ENCODE peak calls at places on chromosomes 11 and 22, in four cellular contexts. G is upper lobe of left lung, P is colonic mucosa, H is brain microvascular endothelial cell. Q is an unnamed sample.

GRCh38 chr11:122032317-122032716 is 83.7 kb downstream of the BLID start:
- DNase-seq in G (no peak), P (no peak), H (no peak), Q (peak)

GRCh38 chr11:125679397-125679796 is 1.2 kb downstream of the ACRV1 start:
- DNase-seq in G (no peak), P (no peak), H (no peak), Q (peak)

GRCh38 chr11:74418509-74418895 is 20.3 kb upstream of the PGM2L1 start:
- DNase-seq in G (no peak), P (no peak), H (peak), Q (peak)

GRCh38 chr22:25139062-25139461 is 60.6 kb upstream of the CRYBB3 start:
- DNase-seq in G (no peak), P (peak), H (no peak), Q (no peak)

GRCh38 chr11:92346220-92346619 is 121.6 kb downstream of the FAT3 start:
- DNase-seq in G (no peak), P (no peak), H (no peak), Q (no peak)

GRCh38 chr11:42806191-42806590 is 505.6 kb upstream of the API5 start:
- DNase-seq in G (no peak), P (no peak), H (no peak), Q (no peak)

GRCh38 chr11:109267293-109268095 is 154.5 kb upstream of the C11orf87 start:
- DNase-seq in G (peak), P (no peak), H (no peak), Q (no peak)

GRCh38 chr11:101863361-101863760 is 51.4 kb upstream of the CEP126 start:
- DNase-seq in G (no peak), P (no peak), H (peak), Q (peak)

GRCh38 chr11:110345756-110346155 is 49.3 kb upstream of the RDX start:
- DNase-seq in G (no peak), P (no peak), H (no peak), Q (no peak)

GRCh38 chr11:74154621-74155281 is 16.1 kb downstream of the C2CD3 start:
- DNase-seq in G (no peak), P (no peak), H (no peak), Q (peak)

GRCh38 chr11:134275534-134276395 is at the start of gene GLB1L3:
- DNase-seq in G (no peak), P (no peak), H (no peak), Q (no peak)

GRCh38 chr22:39656495-39657490 is 86.2 kb downstream of the CACNA1I start:
- DNase-seq in G (no peak), P (no peak), H (no peak), Q (no peak)

GRCh38 chr11:108880510-108880909 is 215.6 kb downstream of the DDX10 start:
- DNase-seq in G (no peak), P (no peak), H (no peak), Q (peak)

GRCh38 chr22:20027966-20028854 is 7.3 kb downstream of the TANGO2 start:
- DNase-seq in G (no peak), P (no peak), H (peak), Q (no peak)

GRCh38 chr22:46635756-46636155 is 15.6 kb downstream of the GRAMD4 start:
- DNase-seq in G (peak), P (no peak), H (no peak), Q (no peak)

GRCh38 chr22:48702573-48703264 is 1125.0 kb downstream of the BRD1 start:
- DNase-seq in G (peak), P (no peak), H (no peak), Q (no peak)

GRCh38 chr22:39967996-39968968 is 8.1 kb downstream of the TMA7B start:
- DNase-seq in G (no peak), P (no peak), H (no peak), Q (no peak)

GRCh38 chr22:25114369-25115362 is 85.0 kb upstream of the CRYBB3 start:
- DNase-seq in G (no peak), P (no peak), H (no peak), Q (no peak)

GRCh38 chr11:67504950-67505561 is at the start of gene PITPNM1:
- DNase-seq in G (peak), P (peak), H (no peak), Q (peak)

GRCh38 chr11:34044664-34045485 is 6.7 kb upstream of the CAPRIN1 start:
- DNase-seq in G (peak), P (no peak), H (peak), Q (peak)

GRCh38 chr11:29024386-29024785 is 916.2 kb downstream of the METTL15 start:
- DNase-seq in G (no peak), P (no peak), H (peak), Q (no peak)

GRCh38 chr11:1361882-1362281 is 27.9 kb upstream of the BRSK2 start:
- DNase-seq in G (no peak), P (no peak), H (no peak), Q (no peak)

GRCh38 chr11:113271551-113272245 is 42.7 kb upstream of the TTC12 start:
- DNase-seq in G (no peak), P (no peak), H (no peak), Q (no peak)

GRCh38 chr11:1484716-1485503 is 1.7 kb downstream of the MOB2 start:
- DNase-seq in G (no peak), P (peak), H (no peak), Q (no peak)

GRCh38 chr11:96472085-96472484 is 82.3 kb downstream of the JRKL start:
- DNase-seq in G (no peak), P (no peak), H (no peak), Q (no peak)

GRCh38 chr11:17432041-17432440 is 43.6 kb upstream of the KCNJ11 start:
- DNase-seq in G (no peak), P (no peak), H (no peak), Q (no peak)

GRCh38 chr22:30637701-30638114 is 2.1 kb downstream of the SLC35E4 start:
- DNase-seq in G (no peak), P (no peak), H (no peak), Q (no peak)

GRCh38 chr22:30636226-30637077 is 871 bp downstream of the SLC35E4 start:
- DNase-seq in G (peak), P (peak), H (no peak), Q (peak)

GRCh38 chr22:30640361-30640760 is 4.8 kb downstream of the SLC35E4 start:
- DNase-seq in G (no peak), P (no peak), H (no peak), Q (peak)

GRCh38 chr22:30634477-30635233 is 926 bp upstream of the SLC35E4 start:
- DNase-seq in G (peak), P (peak), H (peak), Q (peak)

DNA sequence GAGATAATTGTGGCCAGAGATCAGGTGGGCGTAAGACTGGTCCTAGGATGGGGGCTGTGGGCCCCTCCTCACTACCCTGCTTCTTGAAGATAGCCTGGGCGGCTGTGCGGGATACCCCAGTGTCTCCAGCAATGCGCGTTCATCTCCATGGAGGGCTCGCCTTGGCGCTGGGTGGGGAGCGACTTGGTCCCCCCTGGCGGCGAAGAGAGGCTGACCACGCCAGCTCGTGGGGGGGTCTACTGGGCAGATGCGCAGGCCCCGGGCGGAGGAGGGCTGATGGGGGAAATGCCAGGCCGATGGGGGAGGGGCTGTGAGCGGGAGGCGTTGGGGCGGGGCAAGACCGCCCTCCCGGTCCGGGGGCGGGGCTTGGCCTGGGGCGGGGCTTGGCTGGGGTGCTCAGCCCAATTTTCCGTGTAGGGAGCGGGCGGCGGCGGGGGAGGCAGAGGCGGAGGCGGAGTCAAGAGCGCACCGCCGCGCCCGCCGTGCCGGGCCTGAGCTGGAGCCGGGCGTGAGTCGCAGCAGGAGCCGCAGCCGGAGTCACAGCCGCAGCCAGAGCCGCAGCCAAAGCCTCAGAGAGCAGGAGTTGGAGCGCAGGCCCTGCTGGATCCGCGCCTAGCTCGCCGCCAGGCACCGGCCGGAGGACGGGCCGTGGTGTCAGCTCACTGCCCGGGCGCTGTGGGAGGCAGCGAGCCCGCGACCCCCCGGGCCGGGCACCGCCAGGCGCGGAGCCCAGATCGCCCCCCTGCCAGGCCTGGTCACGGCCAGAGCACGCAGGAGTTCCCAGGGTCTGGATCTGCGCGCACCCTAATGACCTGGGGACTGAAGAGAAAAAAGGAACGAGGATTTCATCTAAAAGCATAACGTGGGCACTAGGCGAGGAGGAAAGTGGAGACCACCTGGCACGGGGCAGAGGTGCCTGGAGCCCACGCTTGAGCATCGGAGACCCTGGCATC is at the start of gene SLC35E4:
- DNase-seq in G (peak), P (peak), H (peak), Q (peak)
- TF ChIP-seq CTCF in G (peak), P (no peak), H (peak), Q (peak)

GRCh38 chr22:50260434-50260800 is 1.1 kb downstream of the MAPK12 start:
- DNase-seq in G (no peak), P (no peak), H (no peak), Q (peak)
- H3K4me3 ChIP-seq in G (peak), P (peak), H (peak), Q (peak)

DNA sequence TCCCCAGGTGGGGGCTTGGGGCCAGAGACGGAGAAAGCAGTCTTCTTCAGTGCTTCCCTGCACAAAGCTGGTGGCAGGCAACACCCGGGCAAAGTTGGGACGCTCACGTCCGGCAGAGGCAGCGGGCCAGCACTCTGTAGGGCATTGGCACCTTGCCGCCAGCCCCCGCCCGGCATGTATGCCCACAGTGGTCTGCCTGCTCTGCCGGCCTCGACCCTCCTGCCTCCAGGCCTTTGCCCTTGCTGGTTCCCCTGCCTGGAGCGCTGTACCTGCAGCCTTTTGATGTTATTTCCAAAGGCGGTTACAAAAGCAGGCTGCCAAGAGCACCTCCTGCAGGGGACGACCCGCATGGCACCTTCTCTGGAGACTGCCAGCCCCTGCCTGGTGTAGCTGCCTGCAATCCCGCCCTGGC is 56.5 kb upstream of the SHISAL1 start:
- DNase-seq in G (no peak), P (no peak), H (no peak), Q (no peak)
- TF ChIP-seq CTCF in G (no peak), P (no peak), H (peak), Q (no peak)

GRCh38 chr11:105468154-105468553 is 141.7 kb upstream of the GRIA4 start:
- DNase-seq in G (no peak), P (no peak), H (no peak), Q (peak)
- H3K4me3 ChIP-seq in G (no peak), P (no peak), H (no peak), Q (no peak)

DNA sequence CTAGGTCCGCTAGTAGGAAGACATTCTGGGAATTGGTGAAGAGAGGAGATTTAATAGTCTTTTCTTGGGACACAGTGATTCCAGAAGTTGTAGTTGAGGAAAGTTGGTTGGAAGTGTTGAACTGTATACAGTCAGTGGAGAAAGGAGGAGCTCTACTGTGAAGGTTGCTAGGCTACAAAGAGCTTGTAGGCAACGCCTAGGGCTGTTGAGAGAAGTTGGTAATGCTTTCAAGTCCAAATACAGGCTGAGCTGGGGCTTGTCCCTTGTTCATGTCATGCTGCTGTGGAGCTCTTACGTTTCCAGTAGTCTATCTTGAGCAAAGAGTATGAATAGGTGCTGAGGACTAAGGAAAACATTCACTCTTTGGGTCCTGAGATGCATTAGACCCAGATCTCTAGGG is 1.1 kb downstream of the TBCEL start:
- DNase-seq in G (peak), P (no peak), H (no peak), Q (peak)
- TF ChIP-seq CTCF in G (no peak), P (no peak), H (no peak), Q (no peak)

GRCh38 chr11:65487467-65488272 is 11.2 kb upstream of the MALAT1 start:
- DNase-seq in G (peak), P (peak), H (peak), Q (peak)
- H3K4me3 ChIP-seq in G (no peak), P (no peak), H (peak), Q (peak)

GRCh38 chr22:36350751-36351594 is 36.8 kb downstream of the MYH9 start:
- DNase-seq in G (peak), P (peak), H (no peak), Q (no peak)
- TF ChIP-seq CTCF in G (no peak), P (no peak), H (peak), Q (peak)

DNA sequence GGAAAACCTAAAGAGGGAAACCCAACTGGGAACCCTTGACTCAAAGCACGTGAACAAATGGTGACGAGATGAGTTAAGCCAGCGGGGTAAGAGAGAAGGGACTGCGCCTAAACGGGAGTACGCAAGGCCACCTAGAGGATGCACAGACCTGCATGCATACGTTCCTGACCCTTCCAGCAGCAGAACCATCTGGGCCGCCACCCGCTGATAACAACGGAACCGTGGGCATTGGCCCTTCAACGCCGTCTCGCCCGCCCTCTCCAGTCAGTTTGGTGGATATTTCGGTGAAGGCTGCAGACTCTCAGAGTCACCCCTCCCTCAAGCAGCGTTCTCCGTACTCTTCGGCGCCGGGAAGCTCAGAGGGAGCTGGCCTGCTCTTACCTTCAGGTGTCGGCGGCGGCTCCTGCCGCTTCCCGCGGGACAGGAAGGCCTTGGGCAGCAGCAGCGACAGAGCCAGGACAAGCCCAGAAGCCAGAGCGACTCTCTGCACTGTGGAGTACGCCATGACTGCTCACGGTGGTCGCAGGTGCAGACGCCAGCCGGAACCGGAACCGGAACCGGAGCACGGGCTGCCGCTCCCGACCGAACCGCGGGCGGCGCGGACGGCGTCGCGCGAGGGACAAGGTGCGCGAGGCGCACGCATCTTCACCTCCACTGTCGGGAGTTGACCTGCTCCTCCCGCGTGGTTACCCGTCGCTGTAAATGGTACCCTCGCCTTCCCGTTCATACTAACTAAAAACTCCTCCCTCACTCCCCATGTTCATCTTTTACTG is at the start of gene RIC3:
- DNase-seq in G (peak), P (no peak), H (no peak), Q (no peak)
- H3K4me3 ChIP-seq in G (peak), P (peak), H (no peak), Q (no peak)